ENCODE peak calls at places on chromosomes 4 and X, in nine cellular contexts. I, H, P, A, Q, W, K, X and F are unnamed samples.

GRCh38 chrX:70554523-70554922 is 109.9 kb downstream of the DLG3 start:
- DNase-seq in I (no peak), H (no peak), P (no peak), A (no peak), Q (no peak), W (no peak), K (no peak), X (no peak), F (no peak)

GRCh38 chr4:150931005-150931404 is 84.1 kb downstream of the LRBA start:
- DNase-seq in I (no peak), H (no peak), P (no peak), A (no peak), Q (no peak), W (no peak), K (no peak), X (no peak), F (no peak)

GRCh38 chrX:24651783-24652182 is 4.6 kb upstream of the PCYT1B start:
- DNase-seq in I (no peak), H (no peak), P (no peak), A (no peak), Q (no peak), W (no peak), K (no peak), X (no peak), F (no peak)

GRCh38 chr4:112321768-112322684 is 24.9 kb downstream of the ALPK1 start:
- DNase-seq in I (peak), H (peak), P (peak), A (peak), Q (no peak), W (peak), K (peak), X (peak), F (peak)

GRCh38 chr4:126899382-126899801 is 733.4 kb upstream of the INTU start:
- DNase-seq in I (no peak), H (peak), P (peak), A (no peak), Q (no peak), W (peak), K (no peak), X (peak), F (no peak)

GRCh38 chr4:104457308-104457981 is 37.2 kb downstream of the CXXC4 start:
- DNase-seq in I (no peak), H (no peak), P (no peak), A (no peak), Q (no peak), W (no peak), K (no peak), X (no peak), F (no peak)

GRCh38 chr4:24657768-24658617 is 73.6 kb upstream of the DHX15 start:
- DNase-seq in I (no peak), H (no peak), P (peak), A (no peak), Q (peak), W (no peak), K (no peak), X (peak), F (no peak)

GRCh38 chr4:81215936-81216335 is 914 bp upstream of the PRKG2 start:
- DNase-seq in I (no peak), H (no peak), P (no peak), A (no peak), Q (no peak), W (no peak), K (no peak), X (peak), F (no peak)

GRCh38 chr4:158782539-158783360 is 13.9 kb downstream of the FNIP2 start:
- DNase-seq in I (no peak), H (no peak), P (no peak), A (no peak), Q (no peak), W (no peak), K (peak), X (no peak), F (no peak)

GRCh38 chrX:100512471-100512870 is 72.3 kb upstream of the TNMD start:
- DNase-seq in I (no peak), H (no peak), P (no peak), A (peak), Q (no peak), W (no peak), K (peak), X (peak), F (no peak)

GRCh38 chr4:2634014-2634413 is 97.6 kb downstream of the FAM193A start:
- DNase-seq in I (no peak), H (no peak), P (no peak), A (no peak), Q (no peak), W (peak), K (no peak), X (no peak), F (no peak)